ENCODE peak calls at places on chromosomes 13 and 19, in four cellular contexts. F, R, A and Q are unnamed samples.

GRCh38 chr19:49801966-49802661 is 11.0 kb downstream of the FUZ start:
- DNase-seq in F (peak; percentile 85), R (peak; percentile 59), A (peak; percentile 90), Q (peak; percentile 66)

GRCh38 chr13:24618219-24618955 is 61.8 kb upstream of the ATP12A start:
- DNase-seq in F (no peak), R (no peak), A (no peak), Q (no peak)

GRCh38 chr13:19860884-19861655 is 2.4 kb downstream of the ZMYM5 start:
- DNase-seq in F (no peak), R (no peak), A (peak; percentile 74), Q (no peak)

GRCh38 chr19:18469245-18470107 is 31.5 kb upstream of the ISYNA1 start:
- DNase-seq in F (no peak), R (no peak), A (peak; percentile 77), Q (peak; percentile 40)

GRCh38 chr19:49357186-49357585 is 5.0 kb downstream of the TEAD2 start:
- DNase-seq in F (no peak), R (no peak), A (no peak), Q (no peak)

GRCh38 chr13:43390101-43390500 is 366.7 kb downstream of the DNAJC15 start:
- DNase-seq in F (no peak), R (no peak), A (no peak), Q (no peak)

GRCh38 chr13:96532804-96533203 is 442.9 kb downstream of the HS6ST3 start:
- DNase-seq in F (no peak), R (no peak), A (no peak), Q (no peak)

GRCh38 chr13:75371223-75371622 is 110.7 kb downstream of the TBC1D4 start:
- DNase-seq in F (no peak), R (no peak), A (no peak), Q (no peak)

GRCh38 chr13:76556632-76557031 is 329.6 kb downstream of the KCTD12 start:
- DNase-seq in F (no peak), R (no peak), A (no peak), Q (no peak)

GRCh38 chr13:43915451-43915850 is 35.7 kb downstream of the LACC1 start:
- DNase-seq in F (no peak), R (no peak), A (no peak), Q (peak; percentile 45)